ENCODE peak calls at places on chromosome 2, in eight cellular contexts. D is tibial artery, V is WERI-Rb-1, G is fibroblast of lung, L is heart right ventricle, N is HCT116, F is kidney, I is cardiac fibroblast. B is an unnamed sample.

GRCh38 chr2:230068658-230069080 is at the start of gene SLC16A14:
- DNase-seq in D (no peak), V (peak; percentile 9), G (peak; percentile 66), L (no peak), N (peak; percentile 63), F (no peak), I (peak; percentile 61), B (no peak)

GRCh38 chr2:86525421-86526340 is 37.6 kb downstream of the CHMP3 start:
- DNase-seq in D (no peak), V (no peak), G (no peak), L (no peak), N (no peak), F (no peak), I (no peak), B (no peak)

GRCh38 chr2:106124787-106125549 is 69.1 kb downstream of the UXS1 start:
- DNase-seq in D (no peak), V (no peak), G (no peak), L (no peak), N (no peak), F (no peak), I (no peak), B (no peak)

GRCh38 chr2:25062461-25062860 is 20.6 kb downstream of the EFR3B start:
- DNase-seq in D (no peak), V (no peak), G (no peak), L (peak; percentile 15), N (no peak), F (no peak), I (no peak), B (no peak)

GRCh38 chr2:147100406-147101035 is 744.3 kb upstream of the ACVR2A start:
- DNase-seq in D (no peak), V (no peak), G (peak; percentile 48), L (no peak), N (no peak), F (no peak), I (peak; percentile 59), B (no peak)

GRCh38 chr2:4340536-4340935 is 637.2 kb downstream of the DCDC2C start:
- DNase-seq in D (no peak), V (no peak), G (no peak), L (no peak), N (no peak), F (no peak), I (no peak), B (no peak)

GRCh38 chr2:204743368-204743960 is 198.2 kb downstream of the PARD3B start:
- DNase-seq in D (no peak), V (no peak), G (no peak), L (no peak), N (no peak), F (no peak), I (no peak), B (no peak)

GRCh38 chr2:207008105-207008990 is 69.0 kb downstream of the CPO start:
- DNase-seq in D (no peak), V (no peak), G (no peak), L (no peak), N (no peak), F (no peak), I (peak; percentile 39), B (no peak)

GRCh38 chr2:177155631-177156030 is 57.0 kb upstream of the HNRNPA3 start:
- DNase-seq in D (no peak), V (no peak), G (no peak), L (no peak), N (no peak), F (no peak), I (no peak), B (no peak)

GRCh38 chr2:215059724-215060123 is 78.7 kb downstream of the ABCA12 start:
- DNase-seq in D (no peak), V (no peak), G (no peak), L (no peak), N (no peak), F (no peak), I (peak; percentile 5), B (no peak)

GRCh38 chr2:42613281-42614064 is 45.0 kb downstream of the MTA3 start:
- DNase-seq in D (no peak), V (no peak), G (no peak), L (no peak), N (no peak), F (no peak), I (peak; percentile 19), B (no peak)

GRCh38 chr2:218046234-218046633 is 22.8 kb upstream of the RUFY4 start:
- DNase-seq in D (no peak), V (no peak), G (peak; percentile 19), L (no peak), N (no peak), F (no peak), I (no peak), B (no peak)

GRCh38 chr2:47299555-47299954 is 103.4 kb upstream of the MSH2 start:
- DNase-seq in D (no peak), V (no peak), G (peak; percentile 66), L (no peak), N (no peak), F (no peak), I (peak; percentile 77), B (peak; percentile 63)

GRCh38 chr2:24434576-24434975 is 56.5 kb upstream of the NCOA1 start:
- DNase-seq in D (no peak), V (no peak), G (no peak), L (peak; percentile 27), N (no peak), F (no peak), I (peak; percentile 29), B (no peak)

GRCh38 chr2:55048514-55048924 is 1.7 kb downstream of the RTN4 start:
- DNase-seq in D (no peak), V (peak; percentile 49), G (peak; percentile 58), L (no peak), N (peak; percentile 27), F (no peak), I (peak; percentile 49), B (no peak)

GRCh38 chr2:150911766-150912280 is 349.8 kb downstream of the RBM43 start:
- DNase-seq in D (peak; percentile 84), V (peak; percentile 27), G (peak; percentile 96), L (peak; percentile 18), N (no peak), F (peak; percentile 80), I (peak; percentile 95), B (peak; percentile 61)

GRCh38 chr2:20670315-20671035 is 3.5 kb downstream of the GDF7 start:
- DNase-seq in D (peak; percentile 63), V (no peak), G (peak; percentile 19), L (no peak), N (no peak), F (peak; percentile 70), I (no peak), B (no peak)

GRCh38 chr2:163768881-163769681 is 33.3 kb upstream of the FIGN start:
- DNase-seq in D (no peak), V (no peak), G (no peak), L (no peak), N (no peak), F (no peak), I (no peak), B (no peak)

DNA sequence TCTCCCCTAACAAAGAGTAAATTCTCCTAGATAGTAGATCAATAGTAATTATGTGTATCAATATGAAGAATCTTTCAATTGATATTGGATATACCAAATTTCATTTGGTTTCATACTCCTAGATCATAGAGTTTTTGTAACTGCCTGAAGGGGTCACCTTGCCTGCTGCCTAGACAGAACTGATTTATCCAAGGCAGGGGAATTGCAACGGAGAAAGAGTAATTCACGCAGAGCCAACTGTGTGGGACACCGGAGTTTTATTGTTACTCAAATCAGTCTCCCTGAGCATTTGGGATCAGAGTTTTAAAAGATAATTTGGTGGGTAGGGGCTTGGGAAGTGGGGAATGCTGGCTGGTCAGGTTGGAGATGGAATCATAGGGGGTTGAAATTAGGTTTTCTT is 92.2 kb upstream of the SLC8A1 start:
- DNase-seq in D (no peak), V (no peak), G (no peak), L (no peak), N (no peak), F (no peak), I (no peak), B (no peak)
- H3K4me3 ChIP-seq in D (no peak overlapping the region), V (no peak overlapping the region), G (no peak overlapping the region), L (no peak overlapping the region), N (no peak overlapping the region), F (no peak overlapping the region), I (no peak overlapping the region), B (no peak overlapping the region)

GRCh38 chr2:240640939-240641338 is 15.7 kb downstream of the GPR35 start:
- DNase-seq in D (peak; percentile 35), V (peak; percentile 77), G (peak; percentile 12), L (no peak), N (peak; percentile 29), F (peak; percentile 65), I (peak; percentile 20), B (no peak)
- TF ChIP-seq CTCF in D (no peak), V (peak; percentile 88), G (peak; percentile 43), L (peak; percentile 46), N (peak; percentile 87), F (no peak), I (peak; percentile 70), B (peak; percentile 56)

GRCh38 chr2:102736174-102736606 is 25.6 kb upstream of the TMEM182 start:
- DNase-seq in D (no peak), V (peak; percentile 21), G (peak; percentile 25), L (no peak), N (no peak), F (peak; percentile 69), I (peak; percentile 11), B (no peak)

GRCh38 chr2:102743259-102743658 is 18.6 kb upstream of the TMEM182 start:
- DNase-seq in D (no peak), V (no peak), G (no peak), L (no peak), N (no peak), F (no peak), I (no peak), B (no peak)

GRCh38 chr2:102736607-102737409 is 25.0 kb upstream of the TMEM182 start:
- DNase-seq in D (peak; percentile 85), V (peak; percentile 83), G (peak; percentile 53), L (peak; percentile 88), N (peak; percentile 47), F (peak; percentile 93), I (peak; percentile 69), B (no peak)

GRCh38 chr2:102735431-102736130 is 26.2 kb upstream of the TMEM182 start:
- DNase-seq in D (no peak), V (no peak), G (peak; percentile 23), L (no peak), N (no peak), F (no peak), I (peak; percentile 11), B (no peak)

GRCh38 chr2:102737435-102737834 is 24.4 kb upstream of the TMEM182 start:
- DNase-seq in D (no peak), V (no peak), G (no peak), L (no peak), N (no peak), F (no peak), I (no peak), B (no peak)
- H3K4me3 ChIP-seq in D (peak overlapping the region; percentile 79), V (peak overlapping the region; percentile 81), G (peak overlapping the region; percentile 95), L (peak overlapping the region; percentile 81), N (peak overlapping the region; percentile 90), F (peak overlapping the region; percentile 92), I (no peak overlapping the region), B (no peak overlapping the region)

DNA sequence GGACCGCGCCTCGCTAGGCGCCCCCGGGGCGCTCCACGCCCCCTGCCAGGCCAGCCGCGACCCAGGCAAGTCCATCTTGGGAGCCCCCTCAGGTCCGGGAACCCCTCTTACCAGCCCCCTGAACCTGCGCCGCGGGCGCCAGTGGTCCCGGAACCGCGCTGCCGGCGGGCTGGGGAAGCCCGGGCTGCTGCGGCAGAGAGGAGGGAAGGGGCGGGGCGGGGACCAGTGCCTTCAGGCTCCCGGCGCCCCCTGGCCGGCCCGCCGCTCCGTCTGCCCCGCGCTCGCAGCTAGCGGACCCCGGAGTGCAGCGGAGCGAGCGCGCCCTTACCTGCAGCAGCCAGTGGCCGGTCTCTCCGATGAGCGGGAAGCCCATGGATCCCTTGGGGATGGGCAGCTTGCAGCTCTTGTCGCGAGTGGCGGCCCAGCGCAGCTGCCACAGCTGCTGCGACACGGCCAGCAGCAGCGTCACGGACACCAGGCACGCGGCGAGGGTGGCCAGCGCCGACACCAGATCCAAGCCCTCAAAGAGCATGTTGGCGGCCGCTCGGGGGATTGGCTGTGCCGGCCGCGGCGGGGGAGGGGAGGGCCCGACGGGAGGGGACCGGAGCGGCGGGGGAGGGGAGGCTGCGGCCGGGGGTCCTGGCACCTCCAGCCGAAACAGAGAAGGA is at the start of gene CYP26B1:
- DNase-seq in D (peak; percentile 69), V (peak; percentile 46), G (no peak), L (no peak), N (no peak), F (peak; percentile 79), I (no peak), B (no peak)
- TF ChIP-seq CTCF in D (no peak), V (no peak), G (no peak), L (no peak), N (no peak), F (no peak), I (no peak), B (no peak)

B was measured in AG04449.